ENCODE peak calls at places on chromosomes 13 and 19, in four cellular contexts. M is heart right ventricle, X is activated B cell treated with CpG ODN at 0.5 μM for 24 hours, Y is GM23338. L is an unnamed sample.

GRCh38 chr13:106568225-106569003 is 477 bp upstream of the ARGLU1 start:
- DNase-seq in X (no peak), Y (no peak), M (no peak), L (no peak)

GRCh38 chr19:35090160-35090794 is 25.3 kb upstream of the FXYD3 start:
- DNase-seq in X (no peak), Y (peak), M (no peak), L (peak)

GRCh38 chr19:55546822-55547614 is 1.7 kb upstream of the SBK3 start:
- DNase-seq in M (peak), Y (peak), X (no peak), L (peak)

GRCh38 chr19:12669272-12670158 is 2.9 kb downstream of the WDR83 start:
- DNase-seq in M (peak), X (peak), Y (peak), L (peak)

GRCh38 chr13:39501711-39502324 is 101.2 kb downstream of the LHFPL6 start:
- DNase-seq in M (peak), X (no peak), Y (no peak), L (no peak)

GRCh38 chr13:81012031-81012430 is 671.1 kb upstream of the SPRY2 start:
- DNase-seq in X (no peak), M (no peak), Y (peak), L (no peak)

GRCh38 chr13:114058051-114058867 is 74.2 kb downstream of the RASA3 start:
- DNase-seq in M (no peak), X (no peak), Y (no peak), L (no peak)

GRCh38 chr19:29668746-29669609 is 3.7 kb downstream of the PLEKHF1 start:
- DNase-seq in Y (no peak), X (no peak), M (no peak), L (no peak)

GRCh38 chr19:31676271-31677004 is 327.2 kb upstream of the TSHZ3 start:
- DNase-seq in Y (peak), X (no peak), M (no peak), L (peak)

GRCh38 chr19:31392514-31392913 is 43.3 kb upstream of the TSHZ3 start:
- DNase-seq in X (no peak), Y (no peak), M (no peak), L (no peak)

GRCh38 chr19:16258440-16258903 is 60.8 kb downstream of the AP1M1 start:
- DNase-seq in Y (no peak), X (no peak), M (peak), L (no peak)

GRCh38 chr19:11421607-11422098 is 2.5 kb upstream of the RGL3 start:
- DNase-seq in M (peak), Y (peak), X (peak), L (no peak)

GRCh38 chr13:83895994-83896580 is 13.8 kb upstream of the SLITRK1 start:
- DNase-seq in M (no peak), X (no peak), Y (no peak), L (no peak)

GRCh38 chr19:3007975-3008374 is 21.1 kb downstream of the TLE2 start:
- DNase-seq in Y (no peak), M (no peak), X (no peak), L (no peak)

GRCh38 chr19:36436531-36436930 is 18.1 kb upstream of the ZFP82 start:
- DNase-seq in X (no peak), Y (peak), M (no peak), L (no peak)

GRCh38 chr19:5343848-5344247 is 3.2 kb upstream of the PTPRS start:
- DNase-seq in X (no peak), M (no peak), Y (no peak), L (no peak)

GRCh38 chr13:50366488-50367174 is 351.4 kb downstream of the KCNRG start:
- DNase-seq in Y (no peak), M (no peak), X (no peak), L (no peak)

GRCh38 chr19:8457209-8457608 is 12.4 kb downstream of the HNRNPM start:
- DNase-seq in M (no peak), X (no peak), Y (no peak), L (no peak)
- TF ChIP-seq CTCF in M (no peak), X (no peak), Y (no peak), L (no peak)

GRCh38 chr13:43232144-43232840 is 208.9 kb downstream of the DNAJC15 start:
- DNase-seq in M (no peak), X (no peak), Y (no peak), L (no peak)
- TF ChIP-seq CTCF in M (no peak), X (no peak), Y (no peak), L (no peak)

GRCh38 chr13:76222511-76222910 is 586.4 kb downstream of the LMO7 start:
- DNase-seq in Y (no peak), X (no peak), M (no peak), L (no peak)

GRCh38 chr13:76225815-76226489 is 589.8 kb downstream of the LMO7 start:
- DNase-seq in Y (peak), M (peak), X (no peak), L (no peak)

GRCh38 chr13:76223999-76224398 is 587.9 kb downstream of the LMO7 start:
- DNase-seq in Y (no peak), M (no peak), X (no peak), L (no peak)

GRCh38 chr13:76226941-76227340 is 590.8 kb downstream of the LMO7 start:
- DNase-seq in M (no peak), X (no peak), Y (no peak), L (no peak)

DNA sequence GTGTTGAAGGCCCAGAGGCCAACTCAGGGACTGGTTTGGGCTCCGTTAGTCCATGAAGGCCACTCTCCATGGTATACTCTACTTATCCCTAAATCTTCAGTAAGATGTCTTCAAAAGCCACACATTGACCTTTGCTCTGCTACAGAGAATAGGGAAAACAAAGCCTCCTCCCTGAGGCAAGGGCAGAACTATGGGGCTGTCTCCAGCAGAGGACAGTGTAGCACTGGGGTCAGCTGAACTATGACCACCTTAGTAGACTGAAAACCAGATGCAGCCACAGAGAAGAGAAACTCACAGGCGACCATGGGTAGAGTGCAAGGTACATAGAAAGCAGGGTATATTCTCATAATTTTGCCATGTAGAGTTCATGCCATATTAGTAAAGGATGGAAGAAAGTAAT is 587.4 kb downstream of the LMO7 start:
- DNase-seq in M (no peak), X (no peak), Y (peak), L (no peak)
- TF ChIP-seq CTCF in M (peak), X (no peak), Y (peak), L (no peak)

DNA sequence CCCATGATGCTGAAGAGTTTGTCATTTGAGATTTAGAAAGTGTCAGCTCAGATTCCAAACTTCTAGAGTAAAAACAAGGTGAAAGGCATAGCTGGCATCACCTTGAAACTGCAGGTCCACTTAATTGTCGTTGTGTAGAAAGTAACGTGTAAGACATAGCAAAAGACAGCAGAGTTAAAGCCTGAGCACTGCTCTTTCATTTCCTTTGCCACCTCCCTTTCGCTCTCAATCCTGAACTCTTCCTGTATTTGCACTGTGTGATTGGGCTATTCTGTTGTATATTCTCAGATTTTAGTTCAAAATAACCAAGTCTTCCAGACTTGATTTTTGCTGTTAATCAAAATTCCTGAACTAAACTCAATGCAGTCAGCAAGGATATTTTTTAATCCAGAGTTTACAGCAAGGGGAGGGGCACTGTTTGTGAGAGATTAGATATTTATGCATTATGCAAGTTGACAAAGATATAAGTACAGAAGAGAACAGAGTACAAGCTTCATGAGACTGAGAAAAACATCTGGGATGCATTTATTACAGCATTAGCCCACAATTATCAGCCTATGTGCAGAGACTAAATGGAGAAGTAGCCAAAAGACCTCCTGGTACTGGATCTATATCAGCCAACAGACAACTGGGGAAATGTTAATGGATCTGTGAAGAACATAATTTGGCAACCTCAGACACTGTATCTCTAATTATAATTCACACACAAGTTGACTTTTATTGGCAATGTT is 328.7 kb downstream of the SUCLA2 start:
- DNase-seq in X (no peak), Y (no peak), M (no peak), L (no peak)
- TF ChIP-seq CTCF in X (no peak), Y (no peak), M (no peak), L (no peak)

GRCh38 chr13:110179116-110179857 is 127.7 kb downstream of the COL4A1 start:
- DNase-seq in M (no peak), X (no peak), Y (no peak), L (no peak)
- TF ChIP-seq CTCF in M (no peak), X (no peak), Y (no peak), L (no peak)